ENCODE peak calls at places on chromosomes 16 and 17, in six cellular contexts. F is mucosa of gallbladder; E is activated CD4-positive, alpha-beta T cell treated with anti-CD3 and anti-CD28 coated beads, Interleukin-2, amount 50 U/mL, for 48 hours; C is DMS 273 treated with DMSO at 0.1 percent for 48 hours; S is HCT116; L is NCI-H1092 treated with DMSO at 0.1 percent for 48 hours. W is an unnamed sample.

GRCh38 chr16:84874553-84874952 is 54.8 kb downstream of the CRISPLD2 start:
- DNase-seq in S (no peak), L (no peak), C (no peak), E (no peak), F (no peak), W (no peak)

GRCh38 chr16:67264277-67264676 is 15.1 kb upstream of the PLEKHG4 start:
- DNase-seq in C (no peak), S (no peak), E (no peak), L (no peak), F (no peak), W (no peak)

GRCh38 chr17:66638707-66639479 is 196.0 kb upstream of the CACNG5 start:
- DNase-seq in F (no peak), C (no peak), L (no peak), S (no peak), E (no peak), W (no peak)

GRCh38 chr16:79605999-79606398 is 5.5 kb upstream of the MAF start:
- DNase-seq in L (no peak), C (no peak), F (no peak), E (peak), S (no peak), W (no peak)

GRCh38 chr16:71537643-71538042 is 11.4 kb downstream of the CHST4 start:
- DNase-seq in S (peak), C (no peak), F (peak), L (peak), E (peak), W (peak)

GRCh38 chr16:24988593-24989338 is 26.4 kb downstream of the ARHGAP17 start:
- DNase-seq in S (peak), C (peak), E (peak), F (peak), L (peak), W (peak)

GRCh38 chr17:81867952-81868673 is 3.0 kb downstream of the ARHGDIA start:
- DNase-seq in L (no peak), S (peak), C (no peak), E (peak), F (no peak), W (no peak)

GRCh38 chr17:59897090-59897489 is 4.2 kb downstream of the RPS6KB1 start:
- DNase-seq in E (no peak), F (no peak), C (no peak), L (no peak), S (no peak), W (no peak)

GRCh38 chr17:57294629-57295501 is 38.5 kb downstream of the MSI2 start:
- DNase-seq in C (peak), F (no peak), S (peak), L (peak), E (peak), W (no peak)